ENCODE peak calls at places on chromosomes 1 and 21, in six cellular contexts. One of them, this sample, is unnamed.

GRCh38 chr1:46822248-46822826 is 23.5 kb downstream of the CYP4B1 start:
- DNase-seq in activated B cell treated with CpG ODN at 0.5 μM for 24 hours: no peak
- DNase-seq in cardiac muscle cell: no peak
- DNase-seq in GM06990: no peak
- DNase-seq in GM13976: no peak
- DNase-seq in left lung: no peak
- DNase-seq in this sample: no peak

GRCh38 chr21:14879458-14879857 is 185.3 kb downstream of the NRIP1 start:
- DNase-seq in activated B cell treated with CpG ODN at 0.5 μM for 24 hours: no peak
- DNase-seq in cardiac muscle cell: no peak
- DNase-seq in GM06990: peak
- DNase-seq in GM13976: no peak
- DNase-seq in left lung: no peak
- DNase-seq in this sample: no peak

GRCh38 chr1:234608720-234609527 is 1.1 kb downstream of the IRF2BP2 start:
- DNase-seq in activated B cell treated with CpG ODN at 0.5 μM for 24 hours: peak
- DNase-seq in cardiac muscle cell: peak
- DNase-seq in GM06990: peak
- DNase-seq in GM13976: peak
- DNase-seq in left lung: peak
- DNase-seq in this sample: no peak

GRCh38 chr21:33767236-33767635 is 124.9 kb downstream of the ITSN1 start:
- DNase-seq in activated B cell treated with CpG ODN at 0.5 μM for 24 hours: no peak
- DNase-seq in cardiac muscle cell: no peak
- DNase-seq in GM06990: no peak
- DNase-seq in GM13976: no peak
- DNase-seq in left lung: no peak
- DNase-seq in this sample: no peak

GRCh38 chr1:38477811-38478210 is 381.8 kb downstream of the RRAGC start:
- DNase-seq in activated B cell treated with CpG ODN at 0.5 μM for 24 hours: no peak
- DNase-seq in cardiac muscle cell: no peak
- DNase-seq in GM06990: no peak
- DNase-seq in GM13976: no peak
- DNase-seq in left lung: no peak
- DNase-seq in this sample: no peak

GRCh38 chr1:17516303-17517214 is 22.9 kb upstream of the ARHGEF10L start:
- DNase-seq in activated B cell treated with CpG ODN at 0.5 μM for 24 hours: no peak
- DNase-seq in cardiac muscle cell: no peak
- DNase-seq in GM06990: no peak
- DNase-seq in GM13976: no peak
- DNase-seq in left lung: no peak
- DNase-seq in this sample: no peak

GRCh38 chr1:14514760-14515159 is 83.7 kb upstream of the KAZN start:
- DNase-seq in activated B cell treated with CpG ODN at 0.5 μM for 24 hours: no peak
- DNase-seq in cardiac muscle cell: no peak
- DNase-seq in GM06990: no peak
- DNase-seq in GM13976: no peak
- DNase-seq in left lung: no peak
- DNase-seq in this sample: no peak

GRCh38 chr1:68963353-68963752 is 466.5 kb upstream of the DEPDC1 start:
- DNase-seq in activated B cell treated with CpG ODN at 0.5 μM for 24 hours: no peak
- DNase-seq in cardiac muscle cell: peak
- DNase-seq in GM06990: no peak
- DNase-seq in GM13976: no peak
- DNase-seq in left lung: no peak
- DNase-seq in this sample: no peak

GRCh38 chr1:9881838-9882249 is 28.2 kb downstream of the CTNNBIP1 start:
- DNase-seq in activated B cell treated with CpG ODN at 0.5 μM for 24 hours: no peak
- DNase-seq in cardiac muscle cell: peak
- DNase-seq in GM06990: no peak
- DNase-seq in GM13976: no peak
- DNase-seq in left lung: no peak
- DNase-seq in this sample: no peak

GRCh38 chr1:228457396-228458176 is 29.6 kb upstream of the RNF187 start:
- DNase-seq in activated B cell treated with CpG ODN at 0.5 μM for 24 hours: peak
- DNase-seq in cardiac muscle cell: peak
- DNase-seq in GM06990: peak
- DNase-seq in GM13976: peak
- DNase-seq in left lung: peak
- DNase-seq in this sample: peak
- TF ChIP-seq CTCF in activated B cell treated with CpG ODN at 0.5 μM for 24 hours: no peak
- TF ChIP-seq CTCF in cardiac muscle cell: peak
- TF ChIP-seq CTCF in GM06990: peak
- TF ChIP-seq CTCF in GM13976: peak
- TF ChIP-seq CTCF in left lung: no peak
- TF ChIP-seq CTCF in this sample: peak

GRCh38 chr1:100883963-100884362 is 10.7 kb downstream of the EXTL2 start:
- DNase-seq in activated B cell treated with CpG ODN at 0.5 μM for 24 hours: no peak
- DNase-seq in cardiac muscle cell: peak
- DNase-seq in GM06990: no peak
- DNase-seq in GM13976: no peak
- DNase-seq in left lung: no peak
- DNase-seq in this sample: no peak
- TF ChIP-seq CTCF in activated B cell treated with CpG ODN at 0.5 μM for 24 hours: no peak
- TF ChIP-seq CTCF in cardiac muscle cell: no peak
- TF ChIP-seq CTCF in GM06990: no peak
- TF ChIP-seq CTCF in GM13976: no peak
- TF ChIP-seq CTCF in left lung: no peak
- TF ChIP-seq CTCF in this sample: no peak

GRCh38 chr1:198553017-198553416 is 12.5 kb upstream of the ATP6V1G3 start:
- DNase-seq in activated B cell treated with CpG ODN at 0.5 μM for 24 hours: no peak
- DNase-seq in cardiac muscle cell: no peak
- DNase-seq in GM06990: no peak
- DNase-seq in GM13976: no peak
- DNase-seq in left lung: no peak
- DNase-seq in this sample: no peak
- TF ChIP-seq CTCF in activated B cell treated with CpG ODN at 0.5 μM for 24 hours: no peak
- TF ChIP-seq CTCF in cardiac muscle cell: no peak
- TF ChIP-seq CTCF in GM06990: peak
- TF ChIP-seq CTCF in GM13976: no peak
- TF ChIP-seq CTCF in left lung: no peak
- TF ChIP-seq CTCF in this sample: no peak

DNA sequence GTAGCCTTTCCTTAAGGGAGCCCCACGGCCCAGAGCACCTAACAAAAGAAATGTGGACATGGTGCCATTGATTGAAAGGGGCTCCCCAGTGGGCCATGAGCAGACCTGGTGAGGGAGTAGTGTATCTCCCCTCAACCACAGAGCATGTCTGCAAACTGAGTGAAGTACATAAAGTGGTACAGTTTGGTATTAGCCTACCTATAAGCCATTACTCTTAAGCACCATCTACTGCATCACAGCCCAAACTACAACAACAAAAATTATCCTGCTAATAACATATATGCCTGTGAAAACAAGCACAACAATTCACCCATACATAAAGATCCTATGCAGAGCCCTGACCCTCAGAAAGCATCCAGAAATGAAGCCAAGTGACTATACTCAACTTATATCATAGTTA is 407.8 kb downstream of the PTPRC start:
- DNase-seq in activated B cell treated with CpG ODN at 0.5 μM for 24 hours: no peak
- DNase-seq in cardiac muscle cell: peak
- DNase-seq in GM06990: no peak
- DNase-seq in GM13976: no peak
- DNase-seq in left lung: no peak
- DNase-seq in this sample: no peak
- TF ChIP-seq CTCF in activated B cell treated with CpG ODN at 0.5 μM for 24 hours: no peak
- TF ChIP-seq CTCF in cardiac muscle cell: peak
- TF ChIP-seq CTCF in GM06990: no peak
- TF ChIP-seq CTCF in GM13976: no peak
- TF ChIP-seq CTCF in left lung: no peak
- TF ChIP-seq CTCF in this sample: no peak

DNA sequence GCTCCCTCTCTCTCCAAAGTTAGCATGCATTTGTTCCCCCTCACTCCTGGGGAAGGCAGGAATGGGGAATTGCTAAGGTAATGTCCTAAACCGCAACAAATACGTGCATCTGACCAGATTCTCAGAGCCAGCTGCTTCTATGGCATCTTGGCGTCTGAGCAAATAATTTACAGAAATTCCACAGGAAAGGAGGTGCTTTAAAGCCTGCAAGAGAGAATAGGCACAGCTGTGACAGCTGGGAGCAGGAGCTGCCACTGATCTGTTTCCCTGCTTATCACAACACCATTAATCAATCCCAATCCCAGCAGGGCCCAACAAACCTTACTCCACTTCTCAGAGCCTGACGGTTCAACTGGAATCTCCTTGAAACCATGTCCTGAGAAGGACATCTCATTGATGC is 83.5 kb upstream of the ZNF281 start:
- DNase-seq in activated B cell treated with CpG ODN at 0.5 μM for 24 hours: no peak
- DNase-seq in cardiac muscle cell: no peak
- DNase-seq in GM06990: no peak
- DNase-seq in GM13976: no peak
- DNase-seq in left lung: no peak
- DNase-seq in this sample: no peak
- TF ChIP-seq CTCF in activated B cell treated with CpG ODN at 0.5 μM for 24 hours: no peak
- TF ChIP-seq CTCF in cardiac muscle cell: no peak
- TF ChIP-seq CTCF in GM06990: no peak
- TF ChIP-seq CTCF in GM13976: no peak
- TF ChIP-seq CTCF in left lung: no peak
- TF ChIP-seq CTCF in this sample: no peak

GRCh38 chr1:40373323-40374283 is at the start of gene SMAP2:
- DNase-seq in activated B cell treated with CpG ODN at 0.5 μM for 24 hours: peak
- DNase-seq in cardiac muscle cell: peak
- DNase-seq in GM06990: peak
- DNase-seq in GM13976: peak
- DNase-seq in left lung: peak
- DNase-seq in this sample: peak
- TF ChIP-seq CTCF in activated B cell treated with CpG ODN at 0.5 μM for 24 hours: no peak
- TF ChIP-seq CTCF in cardiac muscle cell: no peak
- TF ChIP-seq CTCF in GM06990: no peak
- TF ChIP-seq CTCF in GM13976: no peak
- TF ChIP-seq CTCF in left lung: no peak
- TF ChIP-seq CTCF in this sample: no peak

GRCh38 chr21:34827445-34828235 is 158.8 kb downstream of the CLIC6 start:
- DNase-seq in activated B cell treated with CpG ODN at 0.5 μM for 24 hours: no peak
- DNase-seq in cardiac muscle cell: no peak
- DNase-seq in GM06990: no peak
- DNase-seq in GM13976: no peak
- DNase-seq in left lung: no peak
- DNase-seq in this sample: no peak
- TF ChIP-seq CTCF in activated B cell treated with CpG ODN at 0.5 μM for 24 hours: no peak
- TF ChIP-seq CTCF in cardiac muscle cell: no peak
- TF ChIP-seq CTCF in GM06990: no peak
- TF ChIP-seq CTCF in GM13976: no peak
- TF ChIP-seq CTCF in left lung: no peak
- TF ChIP-seq CTCF in this sample: no peak

This sample was measured in progenitor cell of endocrine pancreas.